ENCODE peak calls at places on chromosome 11, in seven cellular contexts. One of them, this sample, is unnamed. For H3K4me1, the result is how much of the 10 kb centered on the place peaks cover.

GRCh38 chr11:134157451-134157850 is 66.3 kb downstream of the NCAPD3 start:
- DNase-seq in mesenchymal stem cell: no peak
- DNase-seq in neuronal stem cell: no peak
- DNase-seq in IMR-90: no peak
- DNase-seq in H9: no peak
- DNase-seq in H1: no peak
- DNase-seq in trophoblast cell: no peak
- DNase-seq in this sample: no peak

GRCh38 chr11:13098067-13098466 is 89.0 kb downstream of the RASSF10 start:
- DNase-seq in mesenchymal stem cell: no peak
- DNase-seq in neuronal stem cell: no peak
- DNase-seq in IMR-90: no peak
- DNase-seq in H9: peak
- DNase-seq in H1: no peak
- DNase-seq in trophoblast cell: peak
- DNase-seq in this sample: peak

GRCh38 chr11:122367809-122368231 is 251.8 kb upstream of the BLID start:
- DNase-seq in mesenchymal stem cell: peak
- DNase-seq in neuronal stem cell: no peak
- DNase-seq in IMR-90: peak
- DNase-seq in H9: no peak
- DNase-seq in H1: no peak
- DNase-seq in trophoblast cell: no peak
- DNase-seq in this sample: no peak

GRCh38 chr11:46305295-46305694 is 27.8 kb downstream of the CREB3L1 start:
- DNase-seq in mesenchymal stem cell: peak
- DNase-seq in neuronal stem cell: no peak
- DNase-seq in IMR-90: peak
- DNase-seq in H9: no peak
- DNase-seq in H1: no peak
- DNase-seq in trophoblast cell: peak
- DNase-seq in this sample: no peak

GRCh38 chr11:60858731-60859464 is 3.1 kb upstream of the PTGDR2 start:
- DNase-seq in mesenchymal stem cell: no peak
- DNase-seq in neuronal stem cell: no peak
- DNase-seq in IMR-90: no peak
- DNase-seq in H9: no peak
- DNase-seq in H1: no peak
- DNase-seq in trophoblast cell: no peak
- DNase-seq in this sample: no peak

GRCh38 chr11:106794058-106794457 is 224.2 kb downstream of the GUCY1A2 start:
- DNase-seq in mesenchymal stem cell: peak
- DNase-seq in neuronal stem cell: no peak
- DNase-seq in IMR-90: no peak
- DNase-seq in H9: no peak
- DNase-seq in H1: no peak
- DNase-seq in trophoblast cell: no peak
- DNase-seq in this sample: no peak

GRCh38 chr11:110182886-110183285 is 89.7 kb downstream of the ZC3H12C start:
- DNase-seq in mesenchymal stem cell: peak
- DNase-seq in neuronal stem cell: no peak
- DNase-seq in IMR-90: peak
- DNase-seq in H9: no peak
- DNase-seq in H1: no peak
- DNase-seq in trophoblast cell: peak
- DNase-seq in this sample: no peak

GRCh38 chr11:64207247-64208085 is 945 bp downstream of the FERMT3 start:
- DNase-seq in mesenchymal stem cell: peak
- DNase-seq in neuronal stem cell: no peak
- DNase-seq in IMR-90: peak
- DNase-seq in H9: no peak
- DNase-seq in H1: no peak
- DNase-seq in trophoblast cell: no peak
- DNase-seq in this sample: peak

GRCh38 chr11:71305451-71306125 is 53.2 kb upstream of the SHANK2 start:
- DNase-seq in mesenchymal stem cell: peak
- DNase-seq in neuronal stem cell: no peak
- DNase-seq in IMR-90: no peak
- DNase-seq in H9: peak
- DNase-seq in H1: peak
- DNase-seq in trophoblast cell: no peak
- DNase-seq in this sample: no peak

GRCh38 chr11:9362393-9362863 is 22.0 kb upstream of the IPO7 start:
- DNase-seq in mesenchymal stem cell: peak
- DNase-seq in neuronal stem cell: no peak
- DNase-seq in IMR-90: no peak
- DNase-seq in H9: peak
- DNase-seq in H1: no peak
- DNase-seq in trophoblast cell: no peak
- DNase-seq in this sample: peak

GRCh38 chr11:14189874-14190273 is 169.1 kb downstream of the RRAS2 start:
- DNase-seq in mesenchymal stem cell: no peak
- DNase-seq in neuronal stem cell: no peak
- DNase-seq in IMR-90: no peak
- DNase-seq in H9: no peak
- DNase-seq in H1: no peak
- DNase-seq in trophoblast cell: no peak
- DNase-seq in this sample: no peak

GRCh38 chr11:27116684-27117083 is 76.1 kb downstream of the BBOX1 start:
- DNase-seq in mesenchymal stem cell: peak
- DNase-seq in neuronal stem cell: no peak
- DNase-seq in IMR-90: no peak
- DNase-seq in H9: no peak
- DNase-seq in H1: no peak
- DNase-seq in trophoblast cell: no peak
- DNase-seq in this sample: no peak

GRCh38 chr11:123740787-123741158 is 687 bp downstream of the ZNF202 start:
- DNase-seq in mesenchymal stem cell: peak
- DNase-seq in neuronal stem cell: no peak
- DNase-seq in IMR-90: no peak
- DNase-seq in H9: no peak
- DNase-seq in H1: no peak
- DNase-seq in trophoblast cell: no peak
- DNase-seq in this sample: peak

GRCh38 chr11:128022007-128022368 is 565.4 kb downstream of the ETS1 start:
- DNase-seq in mesenchymal stem cell: peak
- DNase-seq in neuronal stem cell: no peak
- DNase-seq in IMR-90: peak
- DNase-seq in H9: no peak
- DNase-seq in H1: no peak
- DNase-seq in trophoblast cell: no peak
- DNase-seq in this sample: no peak

GRCh38 chr11:11798586-11799438 is 43.0 kb upstream of the USP47 start:
- DNase-seq in mesenchymal stem cell: peak
- DNase-seq in neuronal stem cell: peak
- DNase-seq in IMR-90: peak
- DNase-seq in H9: no peak
- DNase-seq in H1: peak
- DNase-seq in trophoblast cell: peak
- DNase-seq in this sample: peak

GRCh38 chr11:14625804-14626203 is 17.8 kb upstream of the PDE3B start:
- DNase-seq in mesenchymal stem cell: no peak
- DNase-seq in neuronal stem cell: no peak
- DNase-seq in IMR-90: no peak
- DNase-seq in H9: no peak
- DNase-seq in H1: no peak
- DNase-seq in trophoblast cell: no peak
- DNase-seq in this sample: no peak

GRCh38 chr11:120054016-120054752 is 83.7 kb downstream of the TRIM29 start:
- DNase-seq in mesenchymal stem cell: no peak
- DNase-seq in neuronal stem cell: no peak
- DNase-seq in IMR-90: no peak
- DNase-seq in H9: peak
- DNase-seq in H1: no peak
- DNase-seq in trophoblast cell: no peak
- DNase-seq in this sample: no peak

GRCh38 chr11:26946209-26946828 is 47.6 kb upstream of the FIBIN start:
- DNase-seq in mesenchymal stem cell: peak
- DNase-seq in neuronal stem cell: no peak
- DNase-seq in IMR-90: peak
- DNase-seq in H9: no peak
- DNase-seq in H1: no peak
- DNase-seq in trophoblast cell: no peak
- DNase-seq in this sample: no peak

GRCh38 chr11:19714093-19714386 is 1.4 kb downstream of the NAV2 start:
- DNase-seq in mesenchymal stem cell: no peak
- DNase-seq in neuronal stem cell: no peak
- DNase-seq in IMR-90: peak
- DNase-seq in H9: no peak
- DNase-seq in H1: peak
- DNase-seq in trophoblast cell: no peak
- DNase-seq in this sample: no peak

GRCh38 chr11:75869661-75870455 is 54.8 kb downstream of the UVRAG start:
- DNase-seq in mesenchymal stem cell: no peak
- DNase-seq in neuronal stem cell: no peak
- DNase-seq in IMR-90: no peak
- DNase-seq in H9: no peak
- DNase-seq in H1: no peak
- DNase-seq in trophoblast cell: no peak
- DNase-seq in this sample: no peak
- H3K4me1 ChIP-seq in mesenchymal stem cell: under half
- H3K4me1 ChIP-seq in neuronal stem cell: under half
- H3K4me1 ChIP-seq in IMR-90: under half
- H3K4me1 ChIP-seq in H9: under half
- H3K4me1 ChIP-seq in H1: under half
- H3K4me1 ChIP-seq in trophoblast cell: under half
- H3K4me1 ChIP-seq in this sample: under half

GRCh38 chr11:33867566-33867965 is 24.3 kb downstream of the LMO2 start:
- DNase-seq in mesenchymal stem cell: no peak
- DNase-seq in neuronal stem cell: no peak
- DNase-seq in IMR-90: no peak
- DNase-seq in H9: no peak
- DNase-seq in H1: no peak
- DNase-seq in trophoblast cell: no peak
- DNase-seq in this sample: no peak

GRCh38 chr11:33869511-33870422 is 22.1 kb downstream of the LMO2 start:
- DNase-seq in mesenchymal stem cell: peak
- DNase-seq in neuronal stem cell: no peak
- DNase-seq in IMR-90: peak
- DNase-seq in H9: peak
- DNase-seq in H1: peak
- DNase-seq in trophoblast cell: peak
- DNase-seq in this sample: peak

GRCh38 chr11:33864479-33864878 is 27.4 kb downstream of the LMO2 start:
- DNase-seq in mesenchymal stem cell: no peak
- DNase-seq in neuronal stem cell: no peak
- DNase-seq in IMR-90: no peak
- DNase-seq in H9: no peak
- DNase-seq in H1: no peak
- DNase-seq in trophoblast cell: no peak
- DNase-seq in this sample: no peak

GRCh38 chr11:33868646-33869461 is 23.0 kb downstream of the LMO2 start:
- DNase-seq in mesenchymal stem cell: no peak
- DNase-seq in neuronal stem cell: no peak
- DNase-seq in IMR-90: no peak
- DNase-seq in H9: peak
- DNase-seq in H1: peak
- DNase-seq in trophoblast cell: no peak
- DNase-seq in this sample: no peak

DNA sequence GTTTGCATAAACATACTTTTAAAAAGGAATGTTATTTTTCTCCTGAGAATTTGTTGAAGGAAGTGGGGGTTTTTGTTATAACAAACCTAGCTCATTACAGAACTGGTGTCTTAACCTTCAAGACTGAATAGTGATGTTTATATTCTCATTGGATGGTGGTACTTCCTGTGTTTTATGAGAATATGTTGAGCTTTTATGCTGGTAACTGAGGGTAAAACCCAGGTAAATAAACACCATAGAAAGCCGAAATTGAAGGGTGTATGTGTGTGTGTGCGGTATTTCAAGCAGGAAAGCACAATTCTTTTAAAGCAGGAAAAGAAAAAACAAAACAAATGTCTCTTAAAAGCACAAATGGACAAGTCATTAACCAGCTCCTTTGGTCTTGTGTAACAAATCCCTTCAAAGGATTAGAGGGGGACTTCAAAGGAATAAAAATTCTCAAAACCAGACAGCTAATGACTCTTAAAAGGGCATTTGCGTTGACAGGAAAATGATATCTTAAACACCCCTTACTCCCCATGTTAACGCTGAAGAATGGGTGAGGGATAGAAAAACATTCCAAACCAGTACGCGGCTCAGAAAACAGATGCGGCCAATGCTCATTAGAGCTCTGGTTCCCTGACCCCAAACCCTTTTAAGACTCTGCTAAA is 23.8 kb downstream of the LMO2 start:
- DNase-seq in mesenchymal stem cell: no peak
- DNase-seq in neuronal stem cell: no peak
- DNase-seq in IMR-90: no peak
- DNase-seq in H9: no peak
- DNase-seq in H1: no peak
- DNase-seq in trophoblast cell: no peak
- DNase-seq in this sample: no peak
- H3K27ac ChIP-seq in mesenchymal stem cell: no peak
- H3K27ac ChIP-seq in neuronal stem cell: no peak
- H3K27ac ChIP-seq in IMR-90: no peak
- H3K27ac ChIP-seq in H9: no peak
- H3K27ac ChIP-seq in H1: no peak
- H3K27ac ChIP-seq in trophoblast cell: no peak
- H3K27ac ChIP-seq in this sample: no peak

DNA sequence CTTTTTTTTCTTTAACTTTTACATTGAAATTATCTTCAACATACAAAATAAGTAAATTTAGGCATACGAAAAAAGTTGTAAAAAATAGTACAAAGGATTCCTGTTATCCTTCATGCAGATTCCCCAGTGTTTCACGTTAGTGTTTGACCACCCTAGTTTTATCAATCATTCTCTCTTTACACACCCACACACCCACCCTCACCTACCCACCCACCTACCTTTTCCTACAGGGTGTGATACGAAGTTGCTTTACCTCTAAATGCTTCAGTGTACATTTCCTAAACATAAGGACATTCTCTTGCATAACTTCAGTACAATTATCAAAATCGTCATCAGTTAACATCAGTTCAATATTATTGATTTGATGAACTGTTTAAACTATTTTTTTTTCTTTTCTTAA is 37.0 kb downstream of the HIPK3 start:
- DNase-seq in mesenchymal stem cell: no peak
- DNase-seq in neuronal stem cell: no peak
- DNase-seq in IMR-90: no peak
- DNase-seq in H9: no peak
- DNase-seq in H1: no peak
- DNase-seq in trophoblast cell: no peak
- DNase-seq in this sample: no peak
- H4K8ac ChIP-seq in mesenchymal stem cell: no peak
- H4K8ac ChIP-seq in neuronal stem cell: no peak
- H4K8ac ChIP-seq in IMR-90: no peak
- H4K8ac ChIP-seq in H9: no peak
- H4K8ac ChIP-seq in H1: no peak
- H4K8ac ChIP-seq in trophoblast cell: no peak
- H4K8ac ChIP-seq in this sample: no peak

DNA sequence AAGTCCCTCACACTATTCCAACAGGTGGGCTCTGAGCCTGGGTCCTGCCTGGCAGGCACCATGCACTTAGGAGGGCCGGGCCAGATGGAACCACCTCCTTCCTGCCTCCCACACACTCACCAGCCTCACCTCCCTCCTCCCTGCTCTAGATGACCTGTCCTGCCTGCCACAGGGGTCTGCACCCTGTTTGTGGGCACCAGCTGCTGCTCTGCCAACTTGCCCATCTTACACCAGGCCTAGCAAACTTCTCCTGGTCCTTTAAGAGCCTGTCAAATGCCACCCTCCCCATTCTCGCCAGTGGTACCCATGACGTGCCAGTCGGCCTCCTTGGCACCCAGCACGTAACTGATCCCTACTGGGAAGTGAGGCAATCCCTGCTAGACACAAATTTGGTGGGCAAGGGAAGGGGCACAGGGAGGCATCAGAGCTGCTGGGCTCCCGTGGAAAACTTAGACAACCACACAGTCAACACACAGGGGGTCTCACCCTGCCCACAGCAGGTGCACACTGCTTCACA is 3.1 kb downstream of the MOB2 start:
- DNase-seq in mesenchymal stem cell: no peak
- DNase-seq in neuronal stem cell: no peak
- DNase-seq in IMR-90: no peak
- DNase-seq in H9: no peak
- DNase-seq in H1: no peak
- DNase-seq in trophoblast cell: no peak
- DNase-seq in this sample: no peak
- H3K4me1 ChIP-seq in mesenchymal stem cell: under half
- H3K4me1 ChIP-seq in neuronal stem cell: under half
- H3K4me1 ChIP-seq in IMR-90: under half
- H3K4me1 ChIP-seq in H9: under half
- H3K4me1 ChIP-seq in H1: under half
- H3K4me1 ChIP-seq in trophoblast cell: under half
- H3K4me1 ChIP-seq in this sample: under half